ENCODE peak calls at places on chromosome 2, in ten cellular contexts. X, B, E, L, Q, Z, Y, H, K and R are unnamed samples.

GRCh38 chr2:126894082-126894481 is 4.6 kb upstream of the TEX51 start:
- DNase-seq in K (no peak), Q (no peak), X (no peak), H (peak; percentile 54), B (no peak), L (no peak), Z (no peak), Y (no peak), E (peak; percentile 13), R (no peak)

GRCh38 chr2:171237754-171238505 is 77.2 kb upstream of the TLK1 start:
- DNase-seq in Z (no peak), H (no peak), B (no peak), Q (no peak), Y (no peak), X (no peak), E (no peak), L (no peak), K (no peak), R (no peak)

GRCh38 chr2:200172944-200173481 is 133.5 kb upstream of the SPATS2L start:
- DNase-seq in Q (no peak), Y (no peak), X (peak; percentile 8), B (no peak), H (no peak), K (no peak), Z (no peak), E (no peak), L (no peak), R (no peak)

GRCh38 chr2:168559187-168559586 is 103.1 kb downstream of the CERS6 start:
- DNase-seq in Z (no peak), X (no peak), B (no peak), E (peak; percentile 84), Q (no peak), Y (no peak), L (no peak), H (no peak), K (no peak), R (no peak)

GRCh38 chr2:108909917-108910515 is 79.0 kb downstream of the EDAR start:
- DNase-seq in K (peak; percentile 28), B (no peak), Q (no peak), L (no peak), E (peak; percentile 21), H (peak; percentile 57), Z (no peak), X (no peak), Y (no peak), R (no peak)

GRCh38 chr2:215983581-215984351 is 29.6 kb downstream of the MREG start:
- DNase-seq in Z (no peak), X (no peak), Y (no peak), L (no peak), B (no peak), E (no peak), H (no peak), K (no peak), Q (no peak), R (no peak)

GRCh38 chr2:65435625-65436168 is 3.3 kb upstream of the SPRED2 start:
- DNase-seq in L (no peak), Q (peak; percentile 88), Y (no peak), B (peak; percentile 93), K (peak; percentile 91), E (peak; percentile 83), Z (peak; percentile 63), X (peak; percentile 89), H (peak; percentile 91), R (peak; percentile 76)

GRCh38 chr2:8247905-8248622 is 433.8 kb upstream of the ID2 start:
- DNase-seq in Y (no peak), H (no peak), Z (no peak), E (no peak), X (no peak), K (no peak), B (no peak), L (no peak), Q (peak; percentile 36), R (no peak)

GRCh38 chr2:28898048-28898447 is 3.6 kb downstream of the WDR43 start:
- DNase-seq in Z (no peak), E (no peak), H (no peak), Y (no peak), L (no peak), X (no peak), K (no peak), B (no peak), Q (no peak), R (no peak)

GRCh38 chr2:101949304-101949703 is 42.5 kb upstream of the IL1R2 start:
- DNase-seq in H (no peak), B (no peak), Z (no peak), K (no peak), Q (no peak), E (no peak), X (peak; percentile 12), Y (no peak), L (no peak), R (no peak)

GRCh38 chr2:222448806-222449205 is 24.5 kb downstream of the SGPP2 start:
- DNase-seq in X (no peak), Y (no peak), B (no peak), H (no peak), Q (no peak), L (no peak), Z (peak; percentile 5), K (no peak), E (no peak), R (no peak)

GRCh38 chr2:31302940-31303563 is 69.1 kb downstream of the EHD3 start:
- DNase-seq in Q (no peak), X (no peak), Z (no peak), L (no peak), E (no peak), B (no peak), H (no peak), K (no peak), Y (no peak), R (no peak)

GRCh38 chr2:80363330-80363729 is 58.8 kb upstream of the LRRTM1 start:
- DNase-seq in Q (no peak), X (no peak), H (no peak), L (no peak), Z (no peak), E (no peak), Y (no peak), K (no peak), B (no peak), R (no peak)

GRCh38 chr2:240965905-240966456 is 32.4 kb upstream of the SNED1 start:
- DNase-seq in B (no peak), E (peak; percentile 42), H (no peak), Z (no peak), K (peak; percentile 36), Q (no peak), X (no peak), L (no peak), Y (no peak), R (no peak)